ENCODE peak calls at places on chromosomes 11 and 22, in five cellular contexts. T is mammary epithelial cell, A is cardiac muscle cell, H is endodermal cell, Y is fibroblast of lung. C is an unnamed sample.
A peak's percentile ranks its signal among the peaks of the same experiment; 100 is the strongest.

GRCh38 chr11:16968196-16968595 is 46.0 kb downstream of the PLEKHA7 start:
- DNase-seq in T (no peak), A (no peak), H (no peak), Y (no peak), C (no peak)

GRCh38 chr11:112655386-112655785 is 305.8 kb upstream of the NCAM1 start:
- DNase-seq in T (no peak), A (peak; percentile 81), H (no peak), Y (peak; percentile 77), C (no peak)

GRCh38 chr11:119338946-119339580 is 1.6 kb downstream of the C1QTNF5 start:
- DNase-seq in T (no peak), A (no peak), H (peak; percentile 63), Y (no peak), C (no peak)

GRCh38 chr11:23520226-23520960 is 660.1 kb upstream of the CCDC179 start:
- DNase-seq in T (no peak), A (no peak), H (no peak), Y (no peak), C (no peak)

GRCh38 chr11:69018924-69019323 is 5.9 kb upstream of the MRGPRF start:
- DNase-seq in T (no peak), A (peak; percentile 54), H (no peak), Y (peak; percentile 56), C (no peak)

GRCh38 chr11:76120513-76121081 is 85.7 kb downstream of the WNT11 start:
- DNase-seq in T (no peak), A (peak; percentile 52), H (peak; percentile 67), Y (peak; percentile 45), C (no peak)

GRCh38 chr11:5380740-5381342 is 2.8 kb upstream of the OR51M1 start:
- DNase-seq in T (peak; percentile 35), A (peak; percentile 78), H (peak; percentile 87), Y (peak; percentile 79), C (no peak)

GRCh38 chr22:30396871-30397655 is at the start of gene SEC14L2:
- DNase-seq in T (peak; percentile 57), A (peak; percentile 56), H (peak; percentile 86), Y (peak; percentile 39), C (peak; percentile 42)

GRCh38 chr11:34308821-34309585 is 48.8 kb downstream of the ABTB2 start:
- DNase-seq in T (no peak), A (peak; percentile 70), H (no peak), Y (no peak), C (no peak)

GRCh38 chr11:2419638-2420501 is 19.3 kb downstream of the TSSC4 start:
- DNase-seq in T (peak; percentile 22), A (peak; percentile 87), H (peak; percentile 92), Y (peak; percentile 85), C (no peak)

GRCh38 chr11:11856638-11857037 is 14.9 kb downstream of the USP47 start:
- DNase-seq in T (peak; percentile 44), A (peak; percentile 32), H (no peak), Y (no peak), C (peak; percentile 40)

GRCh38 chr11:26950260-26950719 is 43.6 kb upstream of the FIBIN start:
- DNase-seq in T (peak; percentile 57), A (peak; percentile 80), H (no peak), Y (peak; percentile 88), C (no peak)

GRCh38 chr11:117073539-117073938 is 24.7 kb downstream of the SIK3 start:
- DNase-seq in T (no peak), A (peak; percentile 46), H (no peak), Y (no peak), C (no peak)
- H3K4me3 ChIP-seq in T (no peak overlapping the region), A (no peak overlapping the region), H (peak overlapping the region; percentile 7), Y (no peak overlapping the region), C (no peak overlapping the region)

GRCh38 chr22:49968831-49969661 is 8.5 kb downstream of the PIM3 start:
- DNase-seq in T (no peak), A (no peak), H (peak; percentile 53), Y (no peak), C (peak; percentile 49)
- H3K27ac ChIP-seq in T (no peak overlapping the region), A (no peak overlapping the region), H (no peak overlapping the region), Y (no peak overlapping the region), C (peak overlapping the region; percentile 56)

GRCh38 chr11:36127550-36127949 is 161.7 kb downstream of the COMMD9 start:
- DNase-seq in T (no peak), A (no peak), H (no peak), Y (no peak), C (no peak)
- H3K9me3 ChIP-seq in T (no peaks in the 10 kb centered on the region), A (no peaks in the 10 kb centered on the region), H (peaks cover 15% of the 10 kb centered on the region), Y (no peaks in the 10 kb centered on the region), C (no peaks in the 10 kb centered on the region)

GRCh38 chr11:122095950-122096942 is 19.8 kb downstream of the BLID start:
- DNase-seq in T (peak; percentile 49), A (peak; percentile 65), H (no peak), Y (no peak), C (no peak)
- H3K4me3 ChIP-seq in T (peak overlapping the region; percentile 21), A (no peak overlapping the region), H (no peak overlapping the region), Y (peak overlapping the region; percentile 86), C (no peak overlapping the region)

C was measured in CD4-positive, alpha-beta memory T cell.